ENCODE peak calls at places on chromosomes 3 and 15, in five cellular contexts. M is mesothelial cell of epicardium; H is activated T-cell treated with anti-CD3 and anti-CD28 coated beads for 1 hour; A is GM12891; U is naive thymus-derived CD8-positive, alpha-beta T cell. S is an unnamed sample.
A peak's percentile ranks its signal among the peaks of the same experiment; 100 is the strongest.

GRCh38 chr3:138833908-138834358 is 795 bp downstream of the PIK3CB start:
- DNase-seq in U (no peak), H (no peak), M (no peak), A (no peak), S (peak; percentile 35)

GRCh38 chr15:58444056-58444455 is 12.3 kb downstream of the LIPC start:
- DNase-seq in U (no peak), A (no peak), M (no peak), H (no peak), S (no peak)

GRCh38 chr15:45743309-45744041 is 108.6 kb downstream of the SQOR start:
- DNase-seq in U (no peak), H (no peak), A (no peak), M (no peak), S (no peak)

GRCh38 chr15:77187751-77188464 is 117.0 kb upstream of the TSPAN3 start:
- DNase-seq in M (no peak), U (no peak), A (no peak), H (no peak), S (peak; percentile 68)

GRCh38 chr15:90062729-90063684 is 39.3 kb downstream of the IDH2 start:
- DNase-seq in A (no peak), M (no peak), H (no peak), U (no peak), S (no peak)

GRCh38 chr3:60333710-60334109 is 917.5 kb downstream of the FHIT start:
- DNase-seq in M (no peak), A (no peak), H (no peak), U (no peak), S (no peak)

GRCh38 chr3:69906351-69906966 is 93.1 kb upstream of the SAMMSON start:
- DNase-seq in H (no peak), A (no peak), M (no peak), U (no peak), S (no peak)

GRCh38 chr3:113606539-113607218 is 74.3 kb downstream of the SIDT1 start:
- DNase-seq in H (peak; percentile 7), U (peak; percentile 3), M (no peak), A (peak; percentile 62), S (no peak)

GRCh38 chr3:53773330-53773583 is 73.0 kb downstream of the CHDH start:
- DNase-seq in A (no peak), M (no peak), H (no peak), U (no peak), S (no peak)

GRCh38 chr15:90015749-90016148 is 14.6 kb downstream of the ZNF710 start:
- DNase-seq in M (no peak), U (no peak), H (no peak), A (no peak), S (no peak)

GRCh38 chr3:10932596-10932995 is 60.0 kb upstream of the SLC6A1 start:
- DNase-seq in U (no peak), A (no peak), H (no peak), M (peak; percentile 5), S (no peak)

GRCh38 chr3:50516048-50516871 is 12.8 kb upstream of the CACNA2D2 start:
- DNase-seq in A (no peak), M (peak; percentile 75), U (no peak), H (no peak), S (peak; percentile 21)